ENCODE peak calls at places on chromosomes 6 and 20, in ten cellular contexts. O is GM12865; E is H1; X is left ventricle myocardium inferior; K is SK-N-SH; L is tibial artery; Y is MV-4-11; N is naive B cell; B is activated CD4-positive, alpha-beta memory T cell treated with anti-CD3 and anti-CD28 coated beads for 36 hours; F is cardiac septum. U is an unnamed sample.
A peak's percentile ranks its signal among the peaks of the same experiment; 100 is the strongest.

GRCh38 chr6:166997768-166998255 is 1.4 kb upstream of the CEP43 start:
- DNase-seq in O (peak; percentile 83), E (peak; percentile 70), X (peak; percentile 47), K (peak; percentile 65), L (peak; percentile 64), Y (peak; percentile 70), N (peak; percentile 29), B (peak; percentile 82), F (peak; percentile 82), U (no peak)

GRCh38 chr6:136739501-136739900 is 52.8 kb downstream of the MAP3K5 start:
- DNase-seq in O (no peak), E (no peak), X (no peak), K (no peak), L (no peak), Y (no peak), N (no peak), B (no peak), F (no peak), U (no peak)

GRCh38 chr20:57663241-57663640 is 43.0 kb upstream of the ZBP1 start:
- DNase-seq in O (no peak), E (no peak), X (peak; percentile 4), K (peak; percentile 16), L (no peak), Y (no peak), N (no peak), B (no peak), F (peak; percentile 15), U (no peak)

GRCh38 chr6:39189915-39190544 is 39.2 kb downstream of the KCNK5 start:
- DNase-seq in O (peak; percentile 55), E (peak; percentile 79), X (peak; percentile 25), K (peak; percentile 69), L (peak; percentile 75), Y (peak; percentile 14), N (no peak), B (peak; percentile 37), F (no peak), U (no peak)

GRCh38 chr6:22248513-22249308 is 48.1 kb downstream of the PRL start:
- DNase-seq in O (no peak), E (no peak), X (no peak), K (no peak), L (no peak), Y (no peak), N (no peak), B (no peak), F (no peak), U (no peak)

GRCh38 chr6:158514176-158514575 is 45.7 kb upstream of the TMEM181 start:
- DNase-seq in O (peak; percentile 31), E (no peak), X (no peak), K (no peak), L (no peak), Y (no peak), N (no peak), B (no peak), F (no peak), U (no peak)

GRCh38 chr6:47524136-47524840 is 46.7 kb downstream of the CD2AP start:
- DNase-seq in O (no peak), E (no peak), X (no peak), K (no peak), L (no peak), Y (peak; percentile 1), N (no peak), B (no peak), F (no peak), U (no peak)

GRCh38 chr6:79515436-79515835 is 21.8 kb downstream of the LCA5 start:
- DNase-seq in O (no peak), E (no peak), X (no peak), K (no peak), L (no peak), Y (no peak), N (no peak), B (no peak), F (no peak), U (no peak)

GRCh38 chr6:147099974-147100373 is 104.2 kb upstream of the STXBP5 start:
- DNase-seq in O (no peak), E (no peak), X (no peak), K (no peak), L (no peak), Y (no peak), N (no peak), B (no peak), F (no peak), U (no peak)

U was measured in SK-N-MC.